ENCODE peak calls at places on chromosomes 13 and 19, in five cellular contexts. T is pancreas; Q is HS-5; M is NCI-H345; D is CD8-positive, alpha-beta memory T cell. H is an unnamed sample.

GRCh38 chr19:40776966-40777794 is 867 bp upstream of the RAB4B start:
- DNase-seq in T (peak), Q (peak), M (peak), D (peak), H (peak)

GRCh38 chr13:72258340-72258981 is 391.5 kb upstream of the DACH1 start:
- DNase-seq in T (no peak), Q (no peak), M (no peak), D (no peak), H (no peak)

GRCh38 chr19:1079566-1080111 is 12.7 kb downstream of the ARHGAP45 start:
- DNase-seq in T (peak), Q (no peak), M (no peak), D (peak), H (peak)

GRCh38 chr13:110290811-110291210 is 16.1 kb downstream of the COL4A1 start:
- DNase-seq in T (no peak), Q (no peak), M (no peak), D (no peak), H (no peak)

GRCh38 chr19:41195675-41196497 is 2.9 kb downstream of the CYP2S1 start:
- DNase-seq in T (no peak), Q (no peak), M (no peak), D (no peak), H (no peak)

GRCh38 chr13:29845440-29846056 is 4.9 kb downstream of the UBL3 start:
- DNase-seq in T (no peak), Q (no peak), M (no peak), D (no peak), H (no peak)

GRCh38 chr19:7971553-7972520 is 28.4 kb upstream of the TIMM44 start:
- DNase-seq in T (peak), Q (no peak), M (no peak), D (no peak), H (no peak)

GRCh38 chr13:44402902-44403719 is 29.5 kb downstream of the SERP2 start:
- DNase-seq in T (no peak), Q (no peak), M (peak), D (no peak), H (no peak)